ENCODE peak calls at places on chromosome 15, in four cellular contexts. S, C, E and G are unnamed samples. For H3K4me1, the result is how much of the 10 kb centered on the place peaks cover.

GRCh38 chr15:35867371-35867770 is 321.4 kb upstream of the DPH6 start:
- DNase-seq in E (no peak), C (no peak), S (no peak), G (no peak)

GRCh38 chr15:68303560-68304436 is 26.3 kb downstream of the FEM1B start:
- DNase-seq in C (peak), E (no peak), S (no peak), G (peak)

GRCh38 chr15:77838595-77838994 is 205.9 kb upstream of the LINGO1 start:
- DNase-seq in C (peak), E (no peak), S (no peak), G (no peak)

GRCh38 chr15:26889298-26889898 is 22.5 kb downstream of the GABRA5 start:
- DNase-seq in C (no peak), S (peak), E (peak), G (no peak)

GRCh38 chr15:40291088-40291574 is 8.3 kb upstream of the ANKRD63 start:
- DNase-seq in E (peak), C (peak), S (peak), G (peak)

GRCh38 chr15:68646156-68646555 is 67.4 kb downstream of the CORO2B start:
- DNase-seq in E (no peak), S (no peak), C (no peak), G (peak)

GRCh38 chr15:63605816-63606215 is 8.6 kb downstream of the FBXL22 start:
- DNase-seq in E (no peak), S (no peak), C (peak), G (no peak)

GRCh38 chr15:60326824-60327654 is 70.7 kb downstream of the ANXA2 start:
- DNase-seq in E (no peak), S (peak), C (no peak), G (no peak)

GRCh38 chr15:39461536-39462140 is 119.2 kb upstream of the THBS1 start:
- DNase-seq in E (peak), C (no peak), S (peak), G (peak)

GRCh38 chr15:84981711-84982300 is at the start of gene PDE8A:
- DNase-seq in E (peak), S (peak), C (no peak), G (no peak)

GRCh38 chr15:78726870-78727551 is 84.3 kb downstream of the ADAMTS7 start:
- DNase-seq in S (peak), C (no peak), E (peak), G (no peak)

GRCh38 chr15:25182736-25183445 is 228.1 kb downstream of the SNRPN start:
- DNase-seq in E (peak), S (no peak), C (peak), G (peak)

GRCh38 chr15:37788330-37788729 is 146.1 kb upstream of the TMCO5A start:
- DNase-seq in S (no peak), C (no peak), E (no peak), G (no peak)

GRCh38 chr15:92224843-92225242 is 168.8 kb upstream of the ST8SIA2 start:
- DNase-seq in E (no peak), C (no peak), S (no peak), G (no peak)

GRCh38 chr15:39852237-39852636 is 67.8 kb downstream of the GPR176 start:
- DNase-seq in S (no peak), E (no peak), C (no peak), G (no peak)

GRCh38 chr15:74032606-74033561 is 38.4 kb downstream of the PML start:
- DNase-seq in E (no peak), S (no peak), C (no peak), G (no peak)

GRCh38 chr15:40815042-40815678 is 7.9 kb upstream of the DNAJC17 start:
- DNase-seq in E (peak), S (peak), C (no peak), G (no peak)

GRCh38 chr15:33612721-33613304 is 302.0 kb downstream of the RYR3 start:
- DNase-seq in C (no peak), E (no peak), S (no peak), G (no peak)

GRCh38 chr15:99965376-99965775 is 232.1 kb upstream of the LYSMD4 start:
- DNase-seq in C (peak), S (no peak), E (no peak), G (no peak)

GRCh38 chr15:74275957-74276356 is 39.8 kb downstream of the CCDC33 start:
- DNase-seq in E (no peak), S (no peak), C (no peak), G (no peak)

GRCh38 chr15:62649793-62650420 is 392.6 kb upstream of the TPM1 start:
- DNase-seq in E (peak), S (peak), C (no peak), G (no peak)

GRCh38 chr15:55695432-55695831 is 47.5 kb downstream of the PRTG start:
- DNase-seq in E (no peak), S (no peak), C (no peak), G (no peak)

GRCh38 chr15:80384442-80384841 is 19.7 kb upstream of the ARNT2 start:
- DNase-seq in E (no peak), S (no peak), C (no peak), G (no peak)

GRCh38 chr15:48641416-48641815 is 4.1 kb downstream of the FBN1 start:
- DNase-seq in C (no peak), S (peak), E (no peak), G (no peak)

GRCh38 chr15:58179741-58180381 is 41.7 kb downstream of the AQP9 start:
- DNase-seq in E (no peak), S (no peak), C (no peak), G (no peak)

GRCh38 chr15:29018983-29019875 is 133.5 kb downstream of the APBA2 start:
- DNase-seq in C (no peak), E (no peak), S (no peak), G (no peak)

GRCh38 chr15:98324341-98324970 is 323.9 kb upstream of the IGF1R start:
- DNase-seq in C (no peak), S (no peak), E (no peak), G (no peak)

GRCh38 chr15:33700695-33701303 is 267.5 kb upstream of the CHRM5 start:
- DNase-seq in C (no peak), S (peak), E (peak), G (peak)

GRCh38 chr15:60093273-60094067 is 89.4 kb downstream of the FOXB1 start:
- DNase-seq in C (no peak), E (peak), S (no peak), G (no peak)

GRCh38 chr15:78415284-78415683 is 22.7 kb upstream of the IREB2 start:
- DNase-seq in E (no peak), S (no peak), C (no peak), G (no peak)

GRCh38 chr15:27958911-27959598 is 140.1 kb downstream of the OCA2 start:
- DNase-seq in C (no peak), E (no peak), S (no peak), G (no peak)

GRCh38 chr15:66901336-66902100 is 163.9 kb upstream of the SMAD3 start:
- DNase-seq in E (no peak), S (no peak), C (no peak), G (no peak)

GRCh38 chr15:68316061-68316804 is 38.7 kb downstream of the FEM1B start:
- DNase-seq in E (no peak), S (no peak), C (peak), G (peak)

GRCh38 chr15:89051875-89052274 is 36.4 kb upstream of the ABHD2 start:
- DNase-seq in S (no peak), C (no peak), E (no peak), G (no peak)

GRCh38 chr15:101499863-101500713 is 10.6 kb upstream of the PCSK6 start:
- DNase-seq in S (peak), C (peak), E (peak), G (no peak)

GRCh38 chr15:42650208-42651066 is 75.0 kb downstream of the STARD9 start:
- DNase-seq in S (peak), C (no peak), E (peak), G (peak)

GRCh38 chr15:66369773-66370651 is 13.5 kb upstream of the TIPIN start:
- DNase-seq in S (no peak), E (no peak), C (no peak), G (no peak)

GRCh38 chr15:72086920-72087648 is 30.9 kb downstream of the MYO9A start:
- DNase-seq in C (no peak), E (no peak), S (no peak), G (no peak)

GRCh38 chr15:72092011-72092410 is 25.9 kb downstream of the MYO9A start:
- DNase-seq in E (no peak), S (no peak), C (no peak), G (no peak)

GRCh38 chr15:72098076-72098475 is 19.9 kb downstream of the MYO9A start:
- DNase-seq in S (no peak), C (no peak), E (no peak), G (no peak)

DNA sequence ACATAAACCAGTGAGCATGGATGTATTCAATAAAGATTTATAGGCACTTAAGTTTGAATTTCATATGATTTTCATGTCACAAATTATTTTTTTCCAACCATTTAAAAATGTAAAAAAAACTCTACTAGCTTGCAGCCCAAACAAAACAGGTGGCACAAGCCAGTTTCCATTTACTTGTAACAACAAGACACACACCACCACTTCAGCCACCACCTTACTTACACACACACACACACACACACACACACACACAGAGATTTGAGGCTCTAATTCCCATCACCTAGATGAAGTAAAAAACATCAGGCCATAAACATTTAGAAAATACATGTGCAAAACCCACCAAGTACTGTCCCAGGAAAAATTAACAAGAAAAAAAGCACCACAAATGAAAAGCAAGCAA is 25.3 kb downstream of the MYO9A start:
- DNase-seq in C (no peak), E (no peak), S (no peak), G (no peak)
- H3K4me1 ChIP-seq in C (under half), E (under half), S (under half), G (under half)

DNA sequence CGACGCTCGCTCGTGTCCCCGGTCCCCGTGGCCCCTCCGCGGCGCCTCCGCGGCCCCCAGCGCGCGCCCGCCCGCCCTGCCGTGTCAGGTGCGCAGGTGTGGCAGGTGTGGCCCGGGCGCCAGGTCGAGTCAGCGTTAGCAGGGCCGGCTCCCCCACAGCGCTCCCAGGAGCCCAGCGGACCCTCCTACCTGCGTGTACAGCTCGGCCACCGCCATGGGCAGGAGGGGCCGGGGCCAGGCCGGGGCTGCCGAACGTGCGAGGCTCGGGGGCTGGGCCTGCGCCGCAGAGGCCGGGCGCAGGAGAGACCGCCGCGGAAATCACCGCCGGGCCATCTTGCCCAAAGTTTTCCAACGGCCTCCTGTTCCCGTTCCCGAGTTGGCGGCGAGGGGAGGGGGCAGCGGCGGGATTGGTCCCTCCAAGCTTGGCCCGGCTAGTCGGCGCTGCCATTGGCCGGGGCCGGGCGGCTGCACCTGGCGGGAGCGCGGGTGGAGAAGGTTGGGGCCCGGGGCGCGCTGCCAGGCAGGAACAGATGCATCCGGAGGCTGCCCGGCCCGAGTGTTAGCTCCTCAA is at the start of gene MYO5C:
- DNase-seq in E (peak), C (peak), S (peak), G (peak)
- TF ChIP-seq POLR2A in E (peak), C (no peak), S (no peak), G (peak)

GRCh38 chr15:90162956-90163355 is 38.2 kb upstream of the SEMA4B start:
- DNase-seq in E (no peak), S (no peak), C (no peak), G (no peak)

GRCh38 chr15:90165157-90165556 is 36.0 kb upstream of the SEMA4B start:
- DNase-seq in C (no peak), S (no peak), E (no peak), G (no peak)

GRCh38 chr15:90167121-90167520 is 34.0 kb upstream of the SEMA4B start:
- DNase-seq in S (no peak), E (no peak), C (no peak), G (no peak)

GRCh38 chr15:90161946-90162345 is 39.2 kb upstream of the SEMA4B start:
- DNase-seq in E (no peak), C (no peak), S (no peak), G (no peak)

GRCh38 chr15:90165659-90166489 is 35.3 kb upstream of the SEMA4B start:
- DNase-seq in E (peak), C (no peak), S (peak), G (no peak)
- H3K27ac ChIP-seq in E (peak), C (no peak), S (peak), G (no peak)

DNA sequence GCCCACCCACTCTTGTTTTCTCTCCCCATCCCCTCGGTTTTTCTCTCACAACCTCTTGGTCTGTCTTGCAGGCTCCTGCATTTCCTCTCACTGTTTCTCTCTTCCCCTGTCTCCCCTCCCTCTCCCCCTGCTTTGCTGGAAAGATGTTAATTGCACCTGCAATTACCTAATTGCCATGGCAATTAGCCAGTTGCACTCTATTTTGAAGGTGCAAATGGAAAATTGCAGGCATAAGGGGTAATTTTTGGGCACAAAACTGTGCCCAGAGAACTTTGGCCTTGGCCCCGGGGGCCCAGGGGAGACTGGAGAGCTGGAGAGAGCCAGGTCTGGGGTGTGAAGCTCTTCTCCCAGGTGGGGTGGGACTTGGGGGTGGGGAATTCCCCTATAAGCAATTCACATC is 164.5 kb upstream of the TLE3 start:
- DNase-seq in C (peak), S (no peak), E (no peak), G (no peak)
- H3K4me1 ChIP-seq in C (half or more), S (under half), E (under half), G (under half)

GRCh38 chr15:31433101-31433500 is 106.5 kb downstream of the KLF13 start:
- DNase-seq in S (no peak), E (no peak), C (no peak), G (no peak)

GRCh38 chr15:31433574-31433973 is 106.9 kb downstream of the KLF13 start:
- DNase-seq in C (no peak), E (no peak), S (no peak), G (no peak)

GRCh38 chr15:31434418-31435255 is 108.0 kb downstream of the KLF13 start:
- DNase-seq in S (peak), E (peak), C (peak), G (no peak)

GRCh38 chr15:31435891-31436628 is 109.4 kb downstream of the KLF13 start:
- DNase-seq in C (peak), S (no peak), E (no peak), G (no peak)

DNA sequence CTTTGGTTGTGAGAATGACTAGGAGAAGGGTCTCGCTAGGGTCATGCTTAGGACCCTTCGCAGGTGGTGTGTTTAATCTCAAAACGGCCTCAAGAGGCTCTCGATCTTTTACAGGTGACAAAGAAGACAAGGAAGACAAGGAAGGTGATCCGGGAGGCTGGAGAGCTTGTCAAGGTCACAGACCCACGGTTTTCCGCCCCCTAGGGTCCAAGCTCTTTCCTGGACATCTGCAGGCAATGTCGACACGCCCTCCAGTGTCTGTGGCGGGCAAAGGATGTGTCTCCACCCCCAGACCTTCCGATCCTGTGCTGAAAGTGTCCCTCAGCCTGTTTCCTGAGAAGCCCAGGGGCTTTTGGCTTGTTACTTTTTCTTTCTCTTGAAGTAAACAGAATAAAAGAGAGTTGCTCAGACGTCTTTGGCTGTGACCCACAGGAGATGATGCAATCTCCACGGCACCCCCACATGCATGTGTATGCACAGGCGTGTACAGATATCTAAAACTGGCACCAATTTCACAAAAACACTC is 108.7 kb downstream of the KLF13 start:
- DNase-seq in S (peak), C (peak), E (peak), G (peak)
- TF ChIP-seq POLR2A in S (no peak), C (no peak), E (no peak), G (no peak)